ENCODE peak calls at places on chromosome 16, in nine cellular contexts. One of them, this sample, is unnamed. For H3K4me1 and H3K9me3, the result is how much of the 10 kb centered on the place peaks cover.

GRCh38 chr16:66131156-66131807 is 235.2 kb upstream of the CDH5 start:
- DNase-seq in MM.1S: no peak
- DNase-seq in breast epithelium: no peak
- DNase-seq in stomach: no peak
- DNase-seq in tibial nerve: no peak
- DNase-seq in uterus: no peak
- DNase-seq in lower lobe of right lung: no peak
- DNase-seq in left ventricle myocardium inferior: no peak
- DNase-seq in right lobe of liver: no peak
- DNase-seq in this sample: no peak

GRCh38 chr16:27867122-27868110 is 196.1 kb downstream of the GSG1L start:
- DNase-seq in MM.1S: peak
- DNase-seq in breast epithelium: no peak
- DNase-seq in stomach: peak
- DNase-seq in tibial nerve: no peak
- DNase-seq in uterus: peak
- DNase-seq in lower lobe of right lung: peak
- DNase-seq in left ventricle myocardium inferior: peak
- DNase-seq in right lobe of liver: peak
- DNase-seq in this sample: peak

GRCh38 chr16:68375801-68376536 is 65.2 kb downstream of the PRMT7 start:
- DNase-seq in MM.1S: no peak
- DNase-seq in breast epithelium: no peak
- DNase-seq in stomach: no peak
- DNase-seq in tibial nerve: no peak
- DNase-seq in uterus: no peak
- DNase-seq in lower lobe of right lung: no peak
- DNase-seq in left ventricle myocardium inferior: no peak
- DNase-seq in right lobe of liver: no peak
- DNase-seq in this sample: no peak

GRCh38 chr16:74448990-74449389 is 27.7 kb upstream of the CLEC18B start:
- DNase-seq in MM.1S: no peak
- DNase-seq in breast epithelium: peak
- DNase-seq in stomach: peak
- DNase-seq in tibial nerve: peak
- DNase-seq in uterus: peak
- DNase-seq in lower lobe of right lung: no peak
- DNase-seq in left ventricle myocardium inferior: peak
- DNase-seq in right lobe of liver: peak
- DNase-seq in this sample: peak

GRCh38 chr16:62036101-62036806 is at the start of gene CDH8:
- DNase-seq in MM.1S: no peak
- DNase-seq in breast epithelium: no peak
- DNase-seq in stomach: no peak
- DNase-seq in tibial nerve: no peak
- DNase-seq in uterus: no peak
- DNase-seq in lower lobe of right lung: peak
- DNase-seq in left ventricle myocardium inferior: no peak
- DNase-seq in right lobe of liver: peak
- DNase-seq in this sample: peak

GRCh38 chr16:55487048-55487803 is 8.2 kb downstream of the MMP2 start:
- DNase-seq in MM.1S: no peak
- DNase-seq in breast epithelium: no peak
- DNase-seq in stomach: no peak
- DNase-seq in tibial nerve: no peak
- DNase-seq in uterus: peak
- DNase-seq in lower lobe of right lung: no peak
- DNase-seq in left ventricle myocardium inferior: peak
- DNase-seq in right lobe of liver: no peak
- DNase-seq in this sample: peak

GRCh38 chr16:55668337-55669281 is 12.8 kb downstream of the SLC6A2 start:
- DNase-seq in MM.1S: no peak
- DNase-seq in breast epithelium: peak
- DNase-seq in stomach: no peak
- DNase-seq in tibial nerve: no peak
- DNase-seq in uterus: no peak
- DNase-seq in lower lobe of right lung: no peak
- DNase-seq in left ventricle myocardium inferior: no peak
- DNase-seq in right lobe of liver: no peak
- DNase-seq in this sample: no peak

GRCh38 chr16:80655751-80656150 is 115.0 kb downstream of the DYNLRB2 start:
- DNase-seq in MM.1S: no peak
- DNase-seq in breast epithelium: no peak
- DNase-seq in stomach: no peak
- DNase-seq in tibial nerve: no peak
- DNase-seq in uterus: no peak
- DNase-seq in lower lobe of right lung: no peak
- DNase-seq in left ventricle myocardium inferior: no peak
- DNase-seq in right lobe of liver: no peak
- DNase-seq in this sample: no peak

GRCh38 chr16:14955546-14956231 is 18.4 kb downstream of the NPIPA1 start:
- DNase-seq in MM.1S: no peak
- DNase-seq in breast epithelium: peak
- DNase-seq in stomach: no peak
- DNase-seq in tibial nerve: no peak
- DNase-seq in uterus: no peak
- DNase-seq in lower lobe of right lung: no peak
- DNase-seq in left ventricle myocardium inferior: peak
- DNase-seq in right lobe of liver: peak
- DNase-seq in this sample: peak

GRCh38 chr16:52497067-52497816 is 49.7 kb downstream of the TOX3 start:
- DNase-seq in MM.1S: no peak
- DNase-seq in breast epithelium: no peak
- DNase-seq in stomach: no peak
- DNase-seq in tibial nerve: no peak
- DNase-seq in uterus: no peak
- DNase-seq in lower lobe of right lung: no peak
- DNase-seq in left ventricle myocardium inferior: no peak
- DNase-seq in right lobe of liver: no peak
- DNase-seq in this sample: no peak

GRCh38 chr16:14473488-14473887 is 156.6 kb downstream of the PARN start:
- DNase-seq in MM.1S: no peak
- DNase-seq in breast epithelium: no peak
- DNase-seq in stomach: no peak
- DNase-seq in tibial nerve: no peak
- DNase-seq in uterus: no peak
- DNase-seq in lower lobe of right lung: no peak
- DNase-seq in left ventricle myocardium inferior: no peak
- DNase-seq in right lobe of liver: no peak
- DNase-seq in this sample: no peak

GRCh38 chr16:53415504-53415903 is 18.8 kb upstream of the RBL2 start:
- DNase-seq in MM.1S: peak
- DNase-seq in breast epithelium: no peak
- DNase-seq in stomach: no peak
- DNase-seq in tibial nerve: no peak
- DNase-seq in uterus: no peak
- DNase-seq in lower lobe of right lung: no peak
- DNase-seq in left ventricle myocardium inferior: no peak
- DNase-seq in right lobe of liver: no peak
- DNase-seq in this sample: no peak

GRCh38 chr16:87483481-87483880 is 9.3 kb downstream of the ZCCHC14 start:
- DNase-seq in MM.1S: no peak
- DNase-seq in breast epithelium: no peak
- DNase-seq in stomach: no peak
- DNase-seq in tibial nerve: no peak
- DNase-seq in uterus: no peak
- DNase-seq in lower lobe of right lung: no peak
- DNase-seq in left ventricle myocardium inferior: no peak
- DNase-seq in right lobe of liver: no peak
- DNase-seq in this sample: no peak

GRCh38 chr16:14389359-14389758 is 240.7 kb downstream of the PARN start:
- DNase-seq in MM.1S: no peak
- DNase-seq in breast epithelium: no peak
- DNase-seq in stomach: no peak
- DNase-seq in tibial nerve: no peak
- DNase-seq in uterus: no peak
- DNase-seq in lower lobe of right lung: no peak
- DNase-seq in left ventricle myocardium inferior: no peak
- DNase-seq in right lobe of liver: no peak
- DNase-seq in this sample: no peak

GRCh38 chr16:3716831-3717234 is 491 bp downstream of the TRAP1 start:
- DNase-seq in MM.1S: peak
- DNase-seq in breast epithelium: no peak
- DNase-seq in stomach: no peak
- DNase-seq in tibial nerve: no peak
- DNase-seq in uterus: no peak
- DNase-seq in lower lobe of right lung: peak
- DNase-seq in left ventricle myocardium inferior: no peak
- DNase-seq in right lobe of liver: no peak
- DNase-seq in this sample: no peak

DNA sequence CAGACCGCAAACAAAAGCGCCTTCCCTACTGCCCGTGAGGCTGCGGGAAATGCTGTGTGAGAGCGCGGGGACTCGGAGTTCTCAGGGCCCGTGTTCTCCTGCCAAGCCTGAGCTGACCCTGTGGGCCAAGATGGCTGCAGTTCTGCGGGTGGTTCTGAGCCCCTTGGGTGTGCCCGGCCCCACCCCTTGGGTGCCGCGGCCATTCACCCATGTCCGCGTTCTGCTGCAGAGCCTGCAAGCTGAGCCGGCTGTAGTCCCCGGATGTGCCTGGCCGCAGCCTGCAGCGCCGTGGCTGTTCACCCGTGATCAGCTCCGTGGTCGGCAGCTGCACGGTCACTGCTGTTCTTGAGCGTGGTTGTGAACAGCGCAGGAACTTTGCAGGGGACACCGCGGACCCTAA is 20.0 kb downstream of the ACSF3 start:
- DNase-seq in MM.1S: no peak
- DNase-seq in breast epithelium: no peak
- DNase-seq in stomach: no peak
- DNase-seq in tibial nerve: no peak
- DNase-seq in uterus: no peak
- DNase-seq in lower lobe of right lung: peak
- DNase-seq in left ventricle myocardium inferior: peak
- DNase-seq in right lobe of liver: no peak
- DNase-seq in this sample: peak
- H3K4me1 ChIP-seq in MM.1S: under half
- H3K4me1 ChIP-seq in breast epithelium: under half
- H3K4me1 ChIP-seq in stomach: under half
- H3K4me1 ChIP-seq in tibial nerve: under half
- H3K4me1 ChIP-seq in uterus: under half
- H3K4me1 ChIP-seq in lower lobe of right lung: under half
- H3K4me1 ChIP-seq in left ventricle myocardium inferior: under half
- H3K4me1 ChIP-seq in right lobe of liver: under half
- H3K4me1 ChIP-seq in this sample: under half

GRCh38 chr16:76278976-76279375 is 1.8 kb downstream of the CNTNAP4 start:
- DNase-seq in MM.1S: peak
- DNase-seq in breast epithelium: no peak
- DNase-seq in stomach: no peak
- DNase-seq in tibial nerve: no peak
- DNase-seq in uterus: no peak
- DNase-seq in lower lobe of right lung: no peak
- DNase-seq in left ventricle myocardium inferior: no peak
- DNase-seq in right lobe of liver: no peak
- DNase-seq in this sample: no peak

GRCh38 chr16:76280421-76280820 is 3.2 kb downstream of the CNTNAP4 start:
- DNase-seq in MM.1S: no peak
- DNase-seq in breast epithelium: no peak
- DNase-seq in stomach: no peak
- DNase-seq in tibial nerve: no peak
- DNase-seq in uterus: no peak
- DNase-seq in lower lobe of right lung: no peak
- DNase-seq in left ventricle myocardium inferior: no peak
- DNase-seq in right lobe of liver: no peak
- DNase-seq in this sample: no peak

GRCh38 chr16:76278086-76278485 is 885 bp downstream of the CNTNAP4 start:
- DNase-seq in MM.1S: no peak
- DNase-seq in breast epithelium: no peak
- DNase-seq in stomach: no peak
- DNase-seq in tibial nerve: no peak
- DNase-seq in uterus: no peak
- DNase-seq in lower lobe of right lung: no peak
- DNase-seq in left ventricle myocardium inferior: no peak
- DNase-seq in right lobe of liver: no peak
- DNase-seq in this sample: no peak

DNA sequence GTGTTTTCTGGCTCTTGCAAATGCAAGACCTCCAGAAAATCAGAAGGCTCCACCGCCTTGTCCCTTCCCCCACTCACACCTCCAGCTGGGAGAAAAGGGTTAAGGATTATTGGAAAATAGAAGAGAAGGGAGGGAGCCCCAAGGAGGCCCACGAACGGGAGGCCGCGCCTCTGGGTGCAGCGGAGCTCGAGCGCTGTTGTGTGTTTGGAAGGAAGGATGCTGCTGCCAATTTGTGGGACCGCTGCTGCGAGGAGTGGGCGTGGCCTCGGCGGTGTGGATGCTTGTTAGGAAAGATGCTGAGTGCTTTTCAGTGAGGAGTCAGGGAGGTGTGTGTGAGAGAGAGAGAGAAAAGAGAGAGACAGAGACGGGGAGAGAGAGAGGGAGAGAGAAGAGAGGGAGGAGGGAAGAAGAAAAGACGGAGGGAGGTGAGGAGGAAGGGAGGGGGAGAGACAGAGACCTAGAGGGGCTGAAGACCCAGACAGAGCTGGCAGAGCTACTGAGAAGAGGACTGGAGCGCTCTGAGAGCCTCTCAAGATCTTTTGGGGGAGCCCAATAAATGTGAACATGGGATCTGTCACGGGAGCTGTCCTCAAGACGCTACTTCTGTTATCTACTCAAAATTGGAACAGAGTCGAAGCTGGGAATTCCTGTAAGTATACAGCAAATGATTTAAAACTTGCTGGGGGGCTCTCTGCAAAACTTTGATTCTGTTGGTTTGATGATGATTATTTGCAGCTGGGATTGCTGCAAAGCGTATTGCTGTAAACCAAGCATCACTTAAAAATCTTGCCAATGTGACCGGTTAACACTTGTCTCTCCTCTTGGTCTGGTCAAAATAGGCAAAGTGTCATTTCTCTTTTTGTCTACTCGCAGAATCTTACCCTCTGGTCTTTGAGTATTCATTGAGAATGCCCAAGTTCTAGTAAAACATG is at the start of gene CNTNAP4:
- DNase-seq in MM.1S: no peak
- DNase-seq in breast epithelium: no peak
- DNase-seq in stomach: no peak
- DNase-seq in tibial nerve: peak
- DNase-seq in uterus: no peak
- DNase-seq in lower lobe of right lung: no peak
- DNase-seq in left ventricle myocardium inferior: no peak
- DNase-seq in right lobe of liver: no peak
- DNase-seq in this sample: peak
- H3K9me3 ChIP-seq in MM.1S: under half
- H3K9me3 ChIP-seq in breast epithelium: under half
- H3K9me3 ChIP-seq in stomach: under half
- H3K9me3 ChIP-seq in tibial nerve: under half
- H3K9me3 ChIP-seq in uterus: under half
- H3K9me3 ChIP-seq in lower lobe of right lung: under half
- H3K9me3 ChIP-seq in left ventricle myocardium inferior: under half
- H3K9me3 ChIP-seq in right lobe of liver: under half
- H3K9me3 ChIP-seq in this sample: under half

GRCh38 chr16:56977823-56978430 is 11.4 kb upstream of the NLRC5 start:
- DNase-seq in MM.1S: no peak
- DNase-seq in breast epithelium: no peak
- DNase-seq in stomach: no peak
- DNase-seq in tibial nerve: no peak
- DNase-seq in uterus: no peak
- DNase-seq in lower lobe of right lung: no peak
- DNase-seq in left ventricle myocardium inferior: no peak
- DNase-seq in right lobe of liver: no peak
- DNase-seq in this sample: no peak
- H3K4me1 ChIP-seq in MM.1S: under half
- H3K4me1 ChIP-seq in breast epithelium: under half
- H3K4me1 ChIP-seq in stomach: under half
- H3K4me1 ChIP-seq in tibial nerve: under half
- H3K4me1 ChIP-seq in uterus: under half
- H3K4me1 ChIP-seq in lower lobe of right lung: under half
- H3K4me1 ChIP-seq in left ventricle myocardium inferior: under half
- H3K4me1 ChIP-seq in right lobe of liver: under half
- H3K4me1 ChIP-seq in this sample: under half

GRCh38 chr16:78990309-78990701 is 610.2 kb downstream of the MAF start:
- DNase-seq in MM.1S: no peak
- DNase-seq in breast epithelium: no peak
- DNase-seq in stomach: no peak
- DNase-seq in tibial nerve: no peak
- DNase-seq in uterus: no peak
- DNase-seq in lower lobe of right lung: no peak
- DNase-seq in left ventricle myocardium inferior: no peak
- DNase-seq in right lobe of liver: no peak
- DNase-seq in this sample: no peak
- H3K9me3 ChIP-seq in MM.1S: under half
- H3K9me3 ChIP-seq in breast epithelium: under half
- H3K9me3 ChIP-seq in stomach: under half
- H3K9me3 ChIP-seq in tibial nerve: under half
- H3K9me3 ChIP-seq in uterus: under half
- H3K9me3 ChIP-seq in lower lobe of right lung: under half
- H3K9me3 ChIP-seq in left ventricle myocardium inferior: under half
- H3K9me3 ChIP-seq in right lobe of liver: under half
- H3K9me3 ChIP-seq in this sample: under half

This sample was measured in right cardiac atrium.